ENCODE peak calls at places on chromosomes 6 and 20, in four cellular contexts. D is effector CD4-positive, alpha-beta T cell; O is left ventricle myocardium superior; R is hypothalamus. N is an unnamed sample.

GRCh38 chr6:47042238-47042843 is at the start of gene ADGRF1:
- DNase-seq in D (no peak), O (no peak), R (no peak), N (no peak)

GRCh38 chr20:47704746-47705496 is 80.4 kb downstream of the SULF2 start:
- DNase-seq in D (no peak), O (peak), R (no peak), N (no peak)

GRCh38 chr6:1597924-1598323 is 11.8 kb upstream of the FOXC1 start:
- DNase-seq in D (no peak), O (no peak), R (no peak), N (no peak)

GRCh38 chr20:17627101-17627950 is 54.7 kb downstream of the RRBP1 start:
- DNase-seq in D (no peak), O (peak), R (no peak), N (no peak)

GRCh38 chr6:5846335-5846734 is 160.4 kb downstream of the NRN1 start:
- DNase-seq in D (no peak), O (no peak), R (no peak), N (no peak)

GRCh38 chr20:31607640-31608255 is 2.7 kb downstream of the ID1 start:
- DNase-seq in D (no peak), O (no peak), R (no peak), N (no peak)

GRCh38 chr6:18586133-18586532 is 199.0 kb downstream of the RNF144B start:
- DNase-seq in D (no peak), O (no peak), R (no peak), N (no peak)

GRCh38 chr6:87408721-87409155 is 966 bp downstream of the CFAP206 start:
- DNase-seq in D (no peak), O (no peak), R (no peak), N (no peak)

GRCh38 chr20:44970243-44970757 is 4.0 kb downstream of the STK4 start:
- DNase-seq in D (no peak), O (no peak), R (no peak), N (no peak)

GRCh38 chr20:47670913-47671312 is 114.4 kb downstream of the SULF2 start:
- DNase-seq in D (no peak), O (no peak), R (no peak), N (no peak)

GRCh38 chr20:62063981-62064787 is 1.5 kb downstream of the TAF4 start:
- DNase-seq in D (no peak), O (peak), R (no peak), N (peak)

GRCh38 chr20:51487525-51488279 is 54.8 kb downstream of the NFATC2 start:
- DNase-seq in D (no peak), O (no peak), R (no peak), N (no peak)

GRCh38 chr6:38215651-38216319 is 396.3 kb downstream of the ZFAND3 start:
- DNase-seq in D (no peak), O (no peak), R (no peak), N (no peak)

GRCh38 chr6:1136415-1136774 is 175.5 kb upstream of the FOXQ1 start:
- DNase-seq in D (no peak), O (no peak), R (no peak), N (peak)

GRCh38 chr6:71324179-71324791 is 35.7 kb downstream of the OGFRL1 start:
- DNase-seq in D (no peak), O (no peak), R (no peak), N (no peak)

GRCh38 chr6:47323887-47324286 is 14.2 kb upstream of the TNFRSF21 start:
- DNase-seq in D (no peak), O (no peak), R (no peak), N (no peak)

GRCh38 chr6:15476631-15477380 is 186.0 kb downstream of the DTNBP1 start:
- DNase-seq in D (no peak), O (no peak), R (no peak), N (no peak)

GRCh38 chr20:61584851-61585250 is 332.8 kb downstream of the CDH4 start:
- DNase-seq in D (no peak), O (peak), R (no peak), N (no peak)

GRCh38 chr6:95280690-95281273 is 296.6 kb upstream of the MANEA start:
- DNase-seq in D (no peak), O (no peak), R (no peak), N (no peak)

GRCh38 chr6:18323935-18324707 is 59.8 kb upstream of the DEK start:
- DNase-seq in D (no peak), O (no peak), R (no peak), N (peak)

GRCh38 chr20:25223179-25223661 is 24.7 kb upstream of the PYGB start:
- DNase-seq in D (no peak), O (no peak), R (no peak), N (no peak)

N was measured in frontal cortex.